ENCODE peak calls at places on chromosomes 12 and 14, in six cellular contexts. R is cardiac muscle cell, K is endothelial cell of umbilical vein, O is tibial artery, T is Peyer's patch, E is adrenal gland. D is an unnamed sample.

GRCh38 chr14:70655110-70655826 is 13.6 kb downstream of the TTC9 start:
- DNase-seq in R (no peak), K (peak; percentile 1), O (no peak), T (peak; percentile 92), E (no peak), D (peak; percentile 60)

GRCh38 chr12:57475271-57476161 is 4.2 kb downstream of the ARHGAP9 start:
- DNase-seq in R (peak; percentile 41), K (no peak), O (no peak), T (no peak), E (peak; percentile 61), D (no peak)

GRCh38 chr12:121404734-121405133 is 4.8 kb downstream of the RNF34 start:
- DNase-seq in R (peak; percentile 26), K (no peak), O (no peak), T (no peak), E (peak; percentile 60), D (peak; percentile 52)

GRCh38 chr12:124592481-124593160 is 25.2 kb upstream of the NCOR2 start:
- DNase-seq in R (no peak), K (no peak), O (no peak), T (peak; percentile 34), E (no peak), D (peak; percentile 51)

GRCh38 chr14:67232066-67232465 is 9.2 kb upstream of the PALS1 start:
- DNase-seq in R (no peak), K (no peak), O (no peak), T (no peak), E (no peak), D (no peak)

GRCh38 chr14:23068792-23069412 is 11.6 kb upstream of the CDH24 start:
- DNase-seq in R (peak; percentile 95), K (peak; percentile 97), O (peak; percentile 75), T (peak; percentile 71), E (peak; percentile 90), D (peak; percentile 92)

GRCh38 chr14:102622262-102622885 is 29.9 kb downstream of the RCOR1 start:
- DNase-seq in R (peak; percentile 38), K (no peak), O (no peak), T (no peak), E (peak; percentile 41), D (no peak)

GRCh38 chr12:88299567-88300101 is 157.5 kb downstream of the TMTC3 start:
- DNase-seq in R (peak; percentile 93), K (peak; percentile 96), O (no peak), T (no peak), E (peak; percentile 2), D (no peak)

GRCh38 chr12:68180792-68181744 is 21.5 kb upstream of the IFNG start:
- DNase-seq in R (peak; percentile 47), K (no peak), O (no peak), T (no peak), E (no peak), D (peak; percentile 22)

GRCh38 chr14:96221841-96222240 is 17.2 kb downstream of the BDKRB2 start:
- DNase-seq in R (no peak), K (no peak), O (no peak), T (no peak), E (no peak), D (no peak)

GRCh38 chr12:116520225-116520624 is 39.0 kb upstream of the MAP1LC3B2 start:
- DNase-seq in R (no peak), K (no peak), O (no peak), T (no peak), E (no peak), D (no peak)

GRCh38 chr12:117172168-117172567 is 18.1 kb downstream of the FBXO21 start:
- DNase-seq in R (no peak), K (no peak), O (no peak), T (no peak), E (no peak), D (no peak)

GRCh38 chr12:111220363-111220762 is 148.5 kb downstream of the PHETA1 start:
- DNase-seq in R (no peak), K (no peak), O (no peak), T (no peak), E (no peak), D (no peak)

GRCh38 chr12:63802012-63802608 is 22.4 kb downstream of the RXYLT1 start:
- DNase-seq in R (peak; percentile 48), K (peak; percentile 43), O (no peak), T (no peak), E (no peak), D (peak; percentile 7)

GRCh38 chr12:49920241-49920914 is 16.7 kb upstream of the FAIM2 start:
- DNase-seq in R (peak; percentile 91), K (peak; percentile 65), O (peak; percentile 45), T (no peak), E (peak; percentile 18), D (no peak)

GRCh38 chr12:94730846-94731245 is 80.5 kb upstream of the TMCC3 start:
- DNase-seq in R (no peak), K (no peak), O (no peak), T (no peak), E (no peak), D (no peak)

DNA sequence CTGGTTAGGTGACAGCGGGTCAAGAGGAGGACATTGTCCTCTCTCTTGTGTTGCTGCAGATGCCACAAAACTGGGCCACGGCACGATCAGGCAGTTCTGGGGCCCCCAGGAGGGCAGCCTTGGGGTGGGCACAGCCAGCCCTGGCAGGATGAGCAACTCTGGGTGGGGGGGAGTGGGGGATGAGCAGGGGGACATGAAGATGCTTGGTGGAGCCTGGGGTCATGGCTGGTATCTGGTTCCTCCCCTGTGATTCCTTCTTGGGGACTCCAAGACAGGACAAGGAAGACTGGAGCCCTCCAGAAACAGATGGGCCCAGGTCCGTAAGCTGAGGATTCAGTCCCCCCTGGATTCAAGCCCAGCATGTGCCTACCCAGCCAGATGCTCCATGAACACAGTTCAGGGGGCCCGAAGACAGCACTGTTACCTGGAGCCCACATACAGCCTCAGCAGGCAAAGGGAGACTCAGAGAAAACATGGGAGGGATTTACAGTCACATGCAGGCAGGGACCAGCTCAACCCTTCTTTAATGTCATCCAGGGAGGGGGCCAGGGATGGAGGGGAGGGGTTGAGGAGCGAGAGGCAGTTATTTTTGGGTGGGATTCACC is 10.4 kb downstream of the SERPINA1 start:
- DNase-seq in R (no peak), K (no peak), O (peak; percentile 9), T (no peak), E (no peak), D (no peak)
- H3K27ac ChIP-seq in R (no peak overlapping the region), K (no peak overlapping the region), O (no peak overlapping the region), T (no peak overlapping the region), E (no peak overlapping the region), D (no peak overlapping the region)

GRCh38 chr14:28779416-28779941 is 12.9 kb downstream of the FOXG1 start:
- DNase-seq in R (no peak), K (no peak), O (no peak), T (no peak), E (no peak), D (no peak)
- H3K27me3 ChIP-seq in R (peaks cover 100% of the 10 kb centered on the region), K (peaks cover 100% of the 10 kb centered on the region), O (no peaks in the 10 kb centered on the region), T (no peaks in the 10 kb centered on the region), E (peaks cover 76% of the 10 kb centered on the region), D (peaks cover 19% of the 10 kb centered on the region)

GRCh38 chr12:34294137-34294536 is 271.8 kb downstream of the ALG10 start:
- DNase-seq in R (no peak), K (no peak), O (peak; percentile 8), T (no peak), E (no peak), D (no peak)
- H3K9me3 ChIP-seq in R (no peaks in the 10 kb centered on the region), K (peaks cover 2% of the 10 kb centered on the region), O (no peaks in the 10 kb centered on the region), T (no peaks in the 10 kb centered on the region), E (no peaks in the 10 kb centered on the region), D (peaks cover 6% of the 10 kb centered on the region)

GRCh38 chr14:68527329-68527851 is 265.5 kb downstream of the ZFP36L1 start:
- DNase-seq in R (no peak), K (peak; percentile 40), O (peak; percentile 51), T (no peak), E (no peak), D (peak; percentile 63)
- H3K27ac ChIP-seq in R (no peak overlapping the region), K (peak overlapping the region; percentile 51), O (peak overlapping the region; percentile 84), T (no peak overlapping the region), E (no peak overlapping the region), D (peak overlapping the region; percentile 45)

GRCh38 chr12:54195080-54195479 is 6.3 kb upstream of the SMUG1 start:
- DNase-seq in R (no peak), K (no peak), O (no peak), T (no peak), E (no peak), D (no peak)

GRCh38 chr12:54196396-54196795 is 7.6 kb upstream of the SMUG1 start:
- DNase-seq in R (no peak), K (no peak), O (no peak), T (no peak), E (no peak), D (no peak)

GRCh38 chr12:54195736-54196347 is 7.1 kb upstream of the SMUG1 start:
- DNase-seq in R (peak; percentile 75), K (peak; percentile 39), O (no peak), T (peak; percentile 31), E (peak; percentile 34), D (no peak)

GRCh38 chr12:54199034-54199433 is 10.2 kb upstream of the SMUG1 start:
- DNase-seq in R (no peak), K (no peak), O (no peak), T (no peak), E (no peak), D (no peak)

GRCh38 chr12:54197037-54197909 is 8.5 kb upstream of the SMUG1 start:
- DNase-seq in R (no peak), K (no peak), O (no peak), T (peak; percentile 61), E (no peak), D (no peak)
- H3K27me3 ChIP-seq in R (peaks cover 95% of the 10 kb centered on the region), K (peaks cover 29% of the 10 kb centered on the region), O (no peaks in the 10 kb centered on the region), T (no peaks in the 10 kb centered on the region), E (no peaks in the 10 kb centered on the region), D (peaks cover 6% of the 10 kb centered on the region)

GRCh38 chr14:89255012-89255411 is 162.0 kb downstream of the FOXN3 start:
- DNase-seq in R (no peak), K (no peak), O (no peak), T (no peak), E (no peak), D (no peak)

GRCh38 chr14:89254201-89254919 is 162.7 kb downstream of the FOXN3 start:
- DNase-seq in R (no peak), K (no peak), O (no peak), T (no peak), E (no peak), D (no peak)

GRCh38 chr14:89255852-89256251 is 161.2 kb downstream of the FOXN3 start:
- DNase-seq in R (no peak), K (no peak), O (no peak), T (no peak), E (no peak), D (no peak)

GRCh38 chr14:89256951-89257350 is 160.1 kb downstream of the FOXN3 start:
- DNase-seq in R (no peak), K (no peak), O (no peak), T (no peak), E (no peak), D (no peak)

GRCh38 chr14:89256273-89256672 is 160.8 kb downstream of the FOXN3 start:
- DNase-seq in R (no peak), K (no peak), O (no peak), T (no peak), E (no peak), D (no peak)
- H3K9me3 ChIP-seq in R (no peaks in the 10 kb centered on the region), K (no peaks in the 10 kb centered on the region), O (no peaks in the 10 kb centered on the region), T (no peaks in the 10 kb centered on the region), E (no peaks in the 10 kb centered on the region), D (no peaks in the 10 kb centered on the region)

DNA sequence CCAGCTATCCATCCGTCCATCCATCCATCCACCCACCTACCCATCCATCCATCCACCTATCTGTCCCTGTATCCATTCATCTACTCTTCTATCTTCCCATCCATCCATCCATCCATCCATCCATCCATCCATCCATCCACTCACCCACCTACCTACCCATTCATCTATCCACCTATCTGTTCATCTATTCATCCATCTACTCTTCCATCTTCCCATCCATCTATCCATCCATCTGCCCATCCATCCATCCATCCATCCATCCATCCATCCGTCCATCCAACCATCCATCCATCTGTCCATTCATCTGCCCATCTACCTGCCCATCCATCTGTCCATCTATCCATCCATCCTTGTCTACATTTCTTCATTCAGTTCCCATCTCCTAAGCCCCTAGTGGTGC is 17.8 kb upstream of the HHIPL1 start:
- DNase-seq in R (no peak), K (no peak), O (no peak), T (no peak), E (no peak), D (no peak)
- H3K27ac ChIP-seq in R (no peak overlapping the region), K (no peak overlapping the region), O (no peak overlapping the region), T (no peak overlapping the region), E (no peak overlapping the region), D (no peak overlapping the region)

D was measured in small intestine.